ENCODE peak calls at places on chromosomes 7 and 10, in ten cellular contexts. Y is IMR-90; C is PC-9; T is left ventricle myocardium inferior; F is Panc1; J is CD8-positive, alpha-beta T cell; D is psoas muscle; R is OCI-LY7; N is testis; W is stomach. V is an unnamed sample. For H3K4me1, the result is how much of the 10 kb centered on the place peaks cover.

GRCh38 chr7:146865696-146866095 is 749.1 kb downstream of the CNTNAP2 start:
- DNase-seq in Y (no peak), C (no peak), T (no peak), F (no peak), J (no peak), D (no peak), R (no peak), N (no peak), W (no peak), V (no peak)

GRCh38 chr7:141184532-141185190 is 110.8 kb downstream of the TMEM178B start:
- DNase-seq in Y (no peak), C (no peak), T (no peak), F (no peak), J (no peak), D (no peak), R (no peak), N (no peak), W (no peak), V (no peak)

GRCh38 chr10:109306698-109307097 is 616.6 kb downstream of the XPNPEP1 start:
- DNase-seq in Y (peak), C (no peak), T (no peak), F (no peak), J (no peak), D (no peak), R (no peak), N (no peak), W (no peak), V (no peak)

GRCh38 chr7:25308246-25308645 is 80.0 kb upstream of the NPVF start:
- DNase-seq in Y (no peak), C (no peak), T (no peak), F (no peak), J (no peak), D (no peak), R (no peak), N (no peak), W (no peak), V (no peak)

GRCh38 chr7:19116121-19117080 is 1.0 kb downstream of the TWIST1 start:
- DNase-seq in Y (peak), C (peak), T (no peak), F (no peak), J (no peak), D (peak), R (no peak), N (peak), W (no peak), V (peak)

GRCh38 chr10:30313579-30314376 is 35.3 kb downstream of the MTPAP start:
- DNase-seq in Y (no peak), C (no peak), T (no peak), F (no peak), J (no peak), D (no peak), R (no peak), N (no peak), W (no peak), V (no peak)

GRCh38 chr10:125060038-125060437 is 100.3 kb downstream of the CTBP2 start:
- DNase-seq in Y (peak), C (no peak), T (no peak), F (no peak), J (no peak), D (no peak), R (no peak), N (no peak), W (no peak), V (peak)

GRCh38 chr10:121077331-121077730 is 226.2 kb downstream of the WDR11 start:
- DNase-seq in Y (no peak), C (no peak), T (peak), F (no peak), J (no peak), D (no peak), R (no peak), N (no peak), W (no peak), V (peak)

GRCh38 chr10:55311823-55312431 is 510.9 kb upstream of the PCDH15 start:
- DNase-seq in Y (no peak), C (peak), T (no peak), F (no peak), J (no peak), D (no peak), R (no peak), N (no peak), W (no peak), V (no peak)

GRCh38 chr7:119545118-119545517 is 727.9 kb upstream of the KCND2 start:
- DNase-seq in Y (peak), C (peak), T (no peak), F (peak), J (no peak), D (no peak), R (no peak), N (no peak), W (no peak), V (peak)

GRCh38 chr10:47057471-47057870 is 146.2 kb downstream of the PTPN20 start:
- DNase-seq in Y (no peak), C (no peak), T (no peak), F (no peak), J (no peak), D (no peak), R (no peak), N (no peak), W (peak), V (no peak)

GRCh38 chr10:112953075-112953501 is 3.0 kb downstream of the TCF7L2 start:
- DNase-seq in Y (peak), C (no peak), T (peak), F (no peak), J (no peak), D (peak), R (no peak), N (peak), W (no peak), V (no peak)

GRCh38 chr10:27482984-27483956 is 20.8 kb upstream of the RAB18 start:
- DNase-seq in Y (peak), C (peak), T (no peak), F (no peak), J (no peak), D (no peak), R (no peak), N (no peak), W (no peak), V (peak)

GRCh38 chr7:117837841-117838240 is 35.4 kb downstream of the CTTNBP2 start:
- DNase-seq in Y (no peak), C (no peak), T (no peak), F (no peak), J (no peak), D (no peak), R (no peak), N (no peak), W (no peak), V (no peak)

GRCh38 chr10:132654708-132655661 is 117.4 kb downstream of the INPP5A start:
- DNase-seq in Y (peak), C (no peak), T (peak), F (no peak), J (peak), D (peak), R (peak), N (peak), W (peak), V (peak)

DNA sequence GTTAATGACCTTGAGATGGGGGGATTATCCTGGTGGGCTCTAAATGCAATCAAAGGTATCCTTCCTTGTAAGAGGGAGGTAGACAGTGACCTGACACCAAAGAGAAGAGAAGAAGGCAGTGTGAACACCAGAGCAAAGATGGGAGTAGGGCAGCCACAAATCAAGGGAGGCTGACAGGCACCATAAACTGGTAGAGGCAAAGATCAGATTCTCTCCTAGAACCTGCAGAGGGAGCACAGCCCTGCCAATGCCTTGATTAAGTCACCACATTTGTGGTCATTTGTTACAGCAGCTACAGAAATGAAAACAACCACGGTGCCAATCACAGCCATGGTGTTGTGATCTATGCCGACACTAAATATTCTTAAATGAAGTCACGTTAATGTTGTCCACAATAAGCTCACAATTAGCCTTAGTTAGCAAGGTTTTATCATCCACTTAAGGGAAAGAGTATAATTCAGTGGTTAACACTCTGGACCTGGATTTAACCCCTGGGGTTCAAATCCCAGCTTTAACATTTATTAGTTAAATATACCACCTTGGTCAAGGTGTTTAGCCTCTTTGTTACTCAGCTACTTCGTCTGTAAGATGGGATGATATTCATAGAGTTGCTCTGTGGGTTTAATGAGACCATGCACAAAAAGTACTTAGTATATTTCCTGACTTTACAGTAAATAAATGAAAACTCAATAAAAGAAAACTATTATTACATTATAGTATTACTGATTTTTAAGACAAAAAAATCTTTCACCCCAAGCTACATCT is 70.8 kb downstream of the SGMS1 start:
- DNase-seq in Y (peak), C (no peak), T (no peak), F (no peak), J (peak), D (no peak), R (peak), N (peak), W (peak), V (peak)
- H3K4me3 ChIP-seq in Y (no peak), C (no peak), T (no peak), F (no peak), J (no peak), D (no peak), R (no peak), N (no peak), W (no peak), V (no peak)

DNA sequence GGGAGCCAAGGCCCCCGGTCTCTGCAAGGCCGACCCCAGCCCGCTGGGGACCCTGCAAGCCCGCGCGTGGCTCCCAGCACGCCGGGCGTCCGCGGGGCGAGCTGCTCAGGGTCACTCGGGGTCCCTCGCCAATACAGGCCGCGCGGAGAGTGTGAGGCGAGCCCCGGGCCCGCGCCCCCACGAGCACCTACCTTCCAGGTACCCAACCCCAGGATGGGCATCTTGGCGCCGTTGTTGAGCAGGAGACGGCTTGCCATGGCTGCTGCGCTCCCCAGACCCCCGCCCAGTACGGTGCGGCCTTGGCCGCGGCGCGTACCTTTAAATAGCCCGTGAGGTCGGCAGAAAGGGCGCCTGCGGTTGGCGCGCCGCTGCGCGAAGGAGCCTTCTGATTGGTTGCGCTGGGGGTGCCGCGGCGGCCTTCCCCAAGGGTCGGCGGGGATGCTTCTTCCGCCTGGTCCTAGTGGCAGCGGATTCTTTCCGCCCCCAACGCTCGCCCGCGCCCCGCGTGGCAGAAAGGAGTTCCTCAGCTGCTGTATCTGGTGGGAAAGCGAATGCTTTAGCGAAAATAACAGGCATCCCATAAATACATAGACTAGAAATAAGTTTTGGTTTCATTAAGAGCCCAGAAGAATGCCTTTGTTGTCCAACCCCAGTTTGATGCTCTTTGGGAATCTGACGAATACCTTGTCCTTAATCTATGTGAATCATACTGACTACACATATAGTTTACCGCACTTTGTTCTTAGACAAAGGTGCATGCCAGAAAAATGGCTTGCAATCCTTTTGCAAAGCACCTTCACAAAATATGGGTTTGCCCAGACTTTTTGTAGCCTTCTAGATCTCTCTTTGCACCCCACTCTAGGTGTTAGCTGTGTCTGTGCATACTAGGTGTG is at the start of gene AKR1B1:
- DNase-seq in Y (peak), C (peak), T (peak), F (peak), J (peak), D (peak), R (peak), N (peak), W (peak), V (peak)
- H3K4me1 ChIP-seq in Y (under half), C (half or more), T (under half), F (under half), J (under half), D (under half), R (under half), N (under half), W (under half), V (under half)

DNA sequence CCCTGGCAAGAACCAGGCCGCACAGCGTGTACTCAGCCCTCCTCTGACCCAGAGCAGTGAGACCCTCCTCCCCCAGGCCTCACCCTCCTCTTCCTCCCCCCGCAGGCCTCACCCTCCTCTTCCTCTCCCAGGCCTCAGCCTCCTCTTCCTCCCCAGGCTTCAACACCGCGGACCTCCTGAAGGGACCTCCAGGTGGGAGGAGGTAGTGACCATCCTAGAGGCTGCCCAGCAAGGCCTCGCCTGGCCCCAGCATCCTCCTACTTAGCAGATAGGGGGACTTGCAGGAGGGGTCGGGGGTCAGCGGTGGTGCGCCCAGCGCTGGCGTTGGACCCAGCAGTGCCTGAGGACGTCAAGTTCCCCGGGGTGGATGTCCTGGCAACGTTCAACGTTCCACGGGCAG is 270.8 kb downstream of the ELFN1 start:
- DNase-seq in Y (no peak), C (no peak), T (peak), F (no peak), J (no peak), D (peak), R (peak), N (no peak), W (no peak), V (no peak)
- H3K4me3 ChIP-seq in Y (no peak), C (no peak), T (no peak), F (no peak), J (peak), D (no peak), R (peak), N (no peak), W (no peak), V (no peak)

DNA sequence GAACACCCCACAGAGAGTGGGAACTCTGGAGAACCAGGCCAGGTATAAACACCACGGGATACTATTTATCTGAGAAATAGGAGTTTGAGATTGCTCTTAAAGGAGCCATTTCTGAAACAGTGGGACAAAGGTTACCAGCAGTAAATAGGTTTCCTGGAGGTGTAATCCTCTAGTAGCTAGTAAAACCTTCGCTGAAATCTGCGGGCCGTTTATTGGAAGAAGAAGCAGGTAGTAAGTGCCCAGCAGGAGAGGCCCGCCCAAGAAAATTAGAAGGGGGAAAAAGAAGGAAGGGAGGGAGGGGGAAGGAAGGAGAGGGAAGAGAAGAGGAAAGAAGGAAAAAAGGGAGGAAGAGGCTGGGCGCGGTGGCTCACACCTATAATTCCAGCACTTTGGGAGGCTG is 51.7 kb downstream of the CHST3 start:
- DNase-seq in Y (no peak), C (no peak), T (no peak), F (no peak), J (no peak), D (no peak), R (no peak), N (no peak), W (no peak), V (no peak)
- H3K4me1 ChIP-seq in Y (under half), C (under half), T (half or more), F (under half), J (under half), D (under half), R (under half), N (under half), W (half or more), V (under half)

DNA sequence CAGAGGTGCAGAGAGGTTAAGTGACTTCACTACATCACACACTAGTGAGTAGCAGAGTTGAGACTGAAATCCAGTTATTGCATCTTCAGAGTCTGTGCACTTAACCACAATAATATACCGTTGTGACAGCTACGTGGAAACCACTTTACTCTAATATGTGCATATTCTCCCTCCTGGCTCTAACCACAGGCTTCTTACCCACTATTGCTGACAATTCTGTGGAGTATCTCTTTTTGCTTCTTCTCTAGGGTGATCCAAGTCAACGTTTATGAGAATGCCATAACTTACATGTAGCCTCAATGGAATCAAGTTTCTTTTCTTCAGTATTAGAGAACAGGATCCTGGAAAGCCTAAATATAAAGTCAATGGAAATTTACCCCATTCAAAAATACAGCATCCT is 64.3 kb upstream of the MEOX2 start:
- DNase-seq in Y (no peak), C (no peak), T (no peak), F (no peak), J (no peak), D (no peak), R (no peak), N (no peak), W (no peak), V (peak)
- H3K4me3 ChIP-seq in Y (no peak), C (no peak), T (no peak), F (no peak), J (no peak), D (no peak), R (no peak), N (no peak), W (no peak), V (no peak)

DNA sequence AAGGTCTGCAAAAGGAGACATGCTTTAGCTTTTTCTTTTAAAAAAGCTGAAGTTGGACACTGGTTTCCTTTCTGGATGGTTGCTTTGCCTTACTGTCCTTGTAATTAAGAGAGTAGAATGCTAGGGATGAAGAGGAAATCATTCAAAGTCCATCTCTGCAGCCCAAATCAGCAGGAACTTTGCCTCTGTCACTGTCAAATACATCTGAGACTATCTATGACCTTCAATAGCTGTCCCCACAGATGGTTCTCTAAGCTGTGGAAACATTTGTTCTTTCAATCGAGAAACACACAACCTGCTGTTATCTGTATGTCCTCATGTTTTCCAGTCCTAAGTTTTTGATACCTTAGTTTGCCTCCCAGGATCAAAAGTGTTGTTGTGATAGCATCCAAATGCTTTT is 117.5 kb downstream of the SORBS1 start:
- DNase-seq in Y (no peak), C (no peak), T (no peak), F (no peak), J (no peak), D (no peak), R (no peak), N (no peak), W (no peak), V (no peak)
- H3K4me1 ChIP-seq in Y (under half), C (under half), T (half or more), F (under half), J (under half), D (half or more), R (under half), N (under half), W (half or more), V (under half)

GRCh38 chr10:65618125-65618524 is 1307.7 kb upstream of the LRRTM3 start:
- DNase-seq in Y (peak), C (no peak), T (no peak), F (no peak), J (no peak), D (no peak), R (no peak), N (no peak), W (no peak), V (no peak)

GRCh38 chr10:65620404-65621048 is 1305.3 kb upstream of the LRRTM3 start:
- DNase-seq in Y (no peak), C (no peak), T (no peak), F (no peak), J (no peak), D (no peak), R (no peak), N (no peak), W (no peak), V (no peak)

DNA sequence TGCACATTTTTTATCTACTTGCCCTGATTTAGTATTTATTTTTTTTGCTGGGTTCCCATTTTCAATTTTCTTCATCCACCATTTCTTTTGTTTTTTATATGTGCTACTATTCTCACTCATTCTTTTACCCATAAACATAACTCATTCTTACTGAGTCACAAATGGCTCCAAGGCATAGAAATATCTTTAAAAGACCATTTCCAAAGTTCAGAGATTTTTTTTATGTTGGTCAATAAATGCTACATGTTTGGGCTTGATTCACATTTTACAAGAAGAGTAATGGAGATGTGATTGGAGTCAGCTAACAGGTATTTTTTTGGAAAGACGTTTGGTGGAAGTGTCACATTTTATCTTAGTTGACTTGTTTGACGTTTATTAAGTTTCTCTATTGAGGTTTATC is 1303.2 kb upstream of the LRRTM3 start:
- DNase-seq in Y (no peak), C (no peak), T (no peak), F (no peak), J (no peak), D (no peak), R (no peak), N (no peak), W (no peak), V (no peak)
- H3K4me3 ChIP-seq in Y (no peak), C (no peak), T (no peak), F (no peak), J (no peak), D (no peak), R (no peak), N (no peak), W (no peak), V (no peak)

DNA sequence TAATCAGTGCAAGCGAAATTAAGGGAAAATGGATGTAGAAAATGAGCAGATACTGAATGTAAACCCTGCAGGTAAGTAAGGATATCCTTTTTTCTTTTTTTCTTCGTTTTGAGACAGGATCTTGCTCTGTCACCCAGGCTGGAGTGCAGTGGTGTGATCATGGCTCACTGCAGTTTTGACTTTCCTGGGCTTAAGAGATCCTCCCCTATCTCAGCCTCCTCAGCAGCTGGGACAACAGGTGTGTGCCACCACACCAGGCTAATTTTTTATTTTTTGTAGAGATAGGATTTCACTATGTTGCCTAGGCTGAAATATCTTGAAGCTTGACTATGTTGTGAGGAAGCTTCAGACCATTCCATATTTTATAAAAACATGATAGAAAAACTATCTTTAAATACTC is 4.3 kb downstream of the PDCD4 start:
- DNase-seq in Y (no peak), C (no peak), T (no peak), F (no peak), J (no peak), D (no peak), R (no peak), N (no peak), W (no peak), V (no peak)
- H3K4me1 ChIP-seq in Y (under half), C (under half), T (half or more), F (under half), J (half or more), D (under half), R (under half), N (under half), W (half or more), V (under half)